ENCODE peak calls at places on chromosomes 4 and X, in five cellular contexts. S, D, U, Y and C are unnamed samples.

GRCh38 chr4:108695062-108695461 is 44.7 kb downstream of the OSTC start:
- DNase-seq in U (no peak), Y (no peak), D (no peak), S (no peak), C (no peak)

GRCh38 chr4:183303278-183303677 is 16.8 kb downstream of the CLDN22 start:
- DNase-seq in S (no peak), U (no peak), Y (no peak), D (no peak), C (no peak)

GRCh38 chr4:156820931-156821330 is 150.7 kb downstream of the PDGFC start:
- DNase-seq in D (no peak), S (peak), U (no peak), Y (no peak), C (peak)

GRCh38 chr4:110087116-110087708 is 111.2 kb downstream of the ELOVL6 start:
- DNase-seq in S (peak), D (peak), U (no peak), Y (no peak), C (peak)

GRCh38 chr4:110344165-110344564 is 131.8 kb upstream of the ENPEP start:
- DNase-seq in Y (no peak), S (peak), D (no peak), U (no peak), C (peak)

GRCh38 chr4:11669156-11669555 is 240.5 kb upstream of the HS3ST1 start:
- DNase-seq in Y (no peak), S (peak), U (no peak), D (peak), C (peak)

GRCh38 chr4:152225680-152226079 is 310.2 kb downstream of the FBXW7 start:
- DNase-seq in D (no peak), S (no peak), U (no peak), Y (no peak), C (no peak)

GRCh38 chr4:89242864-89243740 is 64.5 kb downstream of the GPRIN3 start:
- DNase-seq in S (no peak), Y (no peak), U (peak), D (no peak), C (no peak)

GRCh38 chrX:88024022-88024421 is 506.4 kb downstream of the KLHL4 start:
- DNase-seq in D (no peak), S (no peak), Y (no peak), U (no peak), C (no peak)

GRCh38 chr4:15104825-15105224 is 102.5 kb downstream of the CPEB2 start:
- DNase-seq in S (no peak), D (no peak), Y (no peak), U (no peak), C (peak)

GRCh38 chr4:137651128-137651527 is 118.8 kb upstream of the PCDH18 start:
- DNase-seq in D (no peak), U (no peak), S (peak), Y (peak), C (peak)

GRCh38 chr4:6268650-6269399 is 825 bp upstream of the WFS1 start:
- DNase-seq in U (no peak), Y (no peak), S (no peak), D (no peak), C (no peak)

GRCh38 chr4:58209576-58209975 is 1099.4 kb upstream of the IGFBP7 start:
- DNase-seq in Y (no peak), S (no peak), D (no peak), U (no peak), C (no peak)

GRCh38 chr4:11487876-11488545 is 59.3 kb upstream of the HS3ST1 start:
- DNase-seq in D (no peak), U (no peak), Y (no peak), S (peak), C (no peak)

GRCh38 chr4:121951570-121952110 is at the start of gene TRPC3:
- DNase-seq in Y (no peak), U (peak), D (no peak), S (peak), C (no peak)
- H3K4me3 ChIP-seq in Y (peak), U (peak), D (peak), S (peak), C (peak)

DNA sequence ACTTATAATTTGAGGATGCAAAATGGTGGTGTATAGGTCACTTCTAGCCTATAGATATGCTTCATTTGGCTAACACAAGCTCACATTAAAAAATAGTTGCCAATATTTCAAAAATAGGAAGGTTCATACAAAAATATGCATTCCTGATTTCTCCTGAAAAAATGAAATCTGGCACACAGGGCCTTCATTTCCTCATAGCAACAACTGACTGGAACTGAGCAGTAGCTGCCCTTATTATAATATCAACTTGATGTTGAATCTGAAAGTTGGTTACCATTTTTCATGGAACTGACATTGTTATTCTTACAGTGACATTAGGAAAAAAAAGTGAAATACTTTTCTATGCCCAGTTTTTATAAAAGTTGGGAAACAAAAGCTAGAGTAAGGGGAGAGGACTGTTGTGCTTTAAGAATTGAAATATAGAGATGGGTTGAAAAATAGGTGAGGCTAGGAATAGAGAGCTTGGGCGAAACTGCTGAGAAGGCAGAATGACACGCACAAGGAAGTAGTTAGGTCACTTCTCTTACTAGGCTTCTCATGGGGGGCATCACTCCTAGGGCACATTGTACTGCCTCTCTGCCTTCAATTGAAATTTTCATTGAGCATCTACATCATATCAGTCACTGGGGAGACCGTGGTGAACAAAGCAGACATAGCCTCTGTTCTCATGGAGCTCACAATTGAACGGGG is 43.1 kb upstream of the C1GALT1C1 start:
- DNase-seq in D (no peak), Y (no peak), U (no peak), S (peak), C (no peak)
- H3K27ac ChIP-seq in D (no peak), Y (no peak), U (no peak), S (no peak), C (peak)

GRCh38 chr4:174135530-174135929 is 147.9 kb downstream of the FBXO8 start:
- DNase-seq in U (no peak), S (no peak), Y (no peak), D (no peak), C (no peak)
- H3K4me3 ChIP-seq in U (no peak), S (no peak), Y (no peak), D (no peak), C (no peak)

GRCh38 chr4:2333356-2333841 is 71.5 kb upstream of the MXD4 start:
- DNase-seq in U (no peak), S (no peak), D (no peak), Y (no peak), C (no peak)
- H3K27ac ChIP-seq in U (no peak), S (no peak), D (no peak), Y (no peak), C (no peak)

GRCh38 chrX:117977521-117977920 is 139.1 kb downstream of the KLHL13 start:
- DNase-seq in Y (no peak), U (no peak), D (no peak), S (no peak), C (no peak)

GRCh38 chrX:117969782-117970181 is 146.8 kb downstream of the KLHL13 start:
- DNase-seq in Y (no peak), S (no peak), D (no peak), U (no peak), C (no peak)

GRCh38 chrX:117973175-117974075 is 143.2 kb downstream of the KLHL13 start:
- DNase-seq in U (no peak), S (no peak), D (no peak), Y (no peak), C (no peak)

GRCh38 chrX:117969337-117969736 is 147.3 kb downstream of the KLHL13 start:
- DNase-seq in U (no peak), D (no peak), Y (no peak), S (no peak), C (no peak)

GRCh38 chrX:117972681-117973080 is 143.9 kb downstream of the KLHL13 start:
- DNase-seq in U (no peak), Y (peak), S (no peak), D (no peak), C (no peak)
- H3K4me3 ChIP-seq in U (no peak), Y (peak), S (no peak), D (no peak), C (no peak)

GRCh38 chrX:1488745-1489144 is 36.0 kb upstream of the ASMTL start:
- DNase-seq in U (no peak), Y (no peak), S (no peak), D (no peak), C (no peak)

GRCh38 chrX:1493317-1493856 is 40.7 kb upstream of the ASMTL start:
- DNase-seq in U (no peak), S (no peak), D (no peak), Y (no peak), C (no peak)

GRCh38 chrX:1493877-1494510 is 41.3 kb upstream of the ASMTL start:
- DNase-seq in S (no peak), D (no peak), U (no peak), Y (no peak), C (no peak)

GRCh38 chrX:1492421-1493012 is 39.8 kb upstream of the ASMTL start:
- DNase-seq in D (no peak), S (no peak), U (no peak), Y (no peak), C (no peak)

GRCh38 chrX:1491851-1492349 is 39.2 kb upstream of the ASMTL start:
- DNase-seq in D (no peak), S (peak), U (peak), Y (no peak), C (peak)
- H3K27ac ChIP-seq in D (no peak), S (no peak), U (peak), Y (no peak), C (no peak)

GRCh38 chr4:121180558-121180957 is 16.4 kb upstream of the TNIP3 start:
- DNase-seq in U (no peak), D (no peak), Y (no peak), S (no peak), C (no peak)

GRCh38 chr4:121181493-121181892 is 17.4 kb upstream of the TNIP3 start:
- DNase-seq in D (no peak), U (no peak), Y (no peak), S (no peak), C (no peak)

GRCh38 chr4:121183359-121183758 is 19.2 kb upstream of the TNIP3 start:
- DNase-seq in D (no peak), Y (no peak), S (no peak), U (no peak), C (no peak)

GRCh38 chr4:121185960-121186359 is 21.8 kb upstream of the TNIP3 start:
- DNase-seq in S (no peak), U (no peak), Y (no peak), D (no peak), C (no peak)

DNA sequence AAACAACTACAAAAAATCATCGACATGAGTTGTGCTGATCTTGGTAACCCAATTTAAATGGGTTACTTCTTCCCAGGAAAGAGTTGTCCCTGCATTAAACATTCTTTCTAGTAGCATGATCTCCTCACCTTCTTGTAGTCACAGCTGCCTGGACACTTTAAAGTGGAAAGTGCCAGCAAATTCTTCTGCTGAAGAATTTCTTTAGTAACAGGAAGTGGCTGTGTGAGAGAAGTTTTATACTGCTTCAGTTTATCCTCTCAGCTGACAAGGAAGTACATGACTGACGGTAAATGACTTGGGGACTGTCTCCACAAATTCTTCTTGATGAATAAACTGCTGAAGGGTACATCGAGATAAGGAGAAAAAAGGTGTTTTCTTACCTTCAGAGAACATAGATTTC is 18.2 kb upstream of the TNIP3 start:
- DNase-seq in U (no peak), D (no peak), S (peak), Y (no peak), C (peak)
- H3K4me3 ChIP-seq in U (peak), D (no peak), S (no peak), Y (peak), C (no peak)